ENCODE peak calls at places on chromosomes 4 and X, in five cellular contexts. M is GM12878, K is K562, S is SK-N-SH, G is HepG2. Q is an unnamed sample.

GRCh38 chrX:38206542-38206941 is 14.1 kb downstream of the SRPX start:
- DNase-seq in M (no peak), K (no peak), S (no peak), G (no peak), Q (no peak)

GRCh38 chrX:150357790-150358189 is 5.3 kb upstream of the MAMLD1 start:
- DNase-seq in M (no peak), K (no peak), S (no peak), G (no peak), Q (no peak)

GRCh38 chr4:16667464-16667863 is 231.0 kb downstream of the LDB2 start:
- DNase-seq in M (no peak), K (no peak), S (no peak), G (no peak), Q (peak)

GRCh38 chr4:159267023-159267939 is 164.4 kb downstream of the RAPGEF2 start:
- DNase-seq in M (no peak), K (no peak), S (peak), G (no peak), Q (peak)

GRCh38 chrX:123072686-123073385 is 111.2 kb upstream of the GRIA3 start:
- DNase-seq in M (no peak), K (no peak), S (no peak), G (peak), Q (no peak)

GRCh38 chr4:162347492-162348213 is 183.9 kb upstream of the FSTL5 start:
- DNase-seq in M (no peak), K (no peak), S (peak), G (no peak), Q (no peak)

GRCh38 chr4:3317656-3318211 is 24.9 kb downstream of the RGS12 start:
- DNase-seq in M (no peak), K (no peak), S (no peak), G (no peak), Q (no peak)

GRCh38 chrX:93538575-93538974 is 134.8 kb downstream of the NAP1L3 start:
- DNase-seq in M (no peak), K (peak), S (peak), G (no peak), Q (no peak)

GRCh38 chr4:108943971-108944370 is 181.1 kb upstream of the ETNPPL start:
- DNase-seq in M (no peak), K (no peak), S (no peak), G (no peak), Q (no peak)

GRCh38 chr4:140719022-140719421 is 37.2 kb downstream of the TBC1D9 start:
- DNase-seq in M (no peak), K (no peak), S (no peak), G (no peak), Q (peak)

GRCh38 chr4:140719693-140720092 is 36.5 kb downstream of the TBC1D9 start:
- DNase-seq in M (no peak), K (no peak), S (no peak), G (no peak), Q (no peak)

GRCh38 chr4:140717313-140717712 is 38.9 kb downstream of the TBC1D9 start:
- DNase-seq in M (no peak), K (no peak), S (no peak), G (no peak), Q (no peak)

GRCh38 chr4:140720387-140721087 is 35.6 kb downstream of the TBC1D9 start:
- DNase-seq in M (no peak), K (no peak), S (no peak), G (peak), Q (no peak)

GRCh38 chr4:140718240-140718639 is 37.9 kb downstream of the TBC1D9 start:
- DNase-seq in M (no peak), K (no peak), S (no peak), G (no peak), Q (peak)
- TF ChIP-seq MXI1 in M (no peak), K (no peak), S (no peak), G (no peak), Q (no peak)

GRCh38 chr4:6271206-6271605 is 1.6 kb downstream of the WFS1 start:
- DNase-seq in M (no peak), K (no peak), S (no peak), G (no peak), Q (no peak)

GRCh38 chr4:6271701-6272465 is 2.2 kb downstream of the WFS1 start:
- DNase-seq in M (no peak), K (no peak), S (no peak), G (no peak), Q (no peak)

GRCh38 chr4:6273661-6273990 is 4.0 kb downstream of the WFS1 start:
- DNase-seq in M (no peak), K (no peak), S (no peak), G (peak), Q (no peak)

GRCh38 chr4:6275351-6275750 is 5.7 kb downstream of the WFS1 start:
- DNase-seq in M (no peak), K (no peak), S (no peak), G (no peak), Q (no peak)

GRCh38 chr4:6272863-6273660 is 3.4 kb downstream of the WFS1 start:
- DNase-seq in M (no peak), K (no peak), S (peak), G (peak), Q (peak)
- TF ChIP-seq MXI1 in M (no peak), K (no peak), S (no peak), G (peak), Q (no peak)

DNA sequence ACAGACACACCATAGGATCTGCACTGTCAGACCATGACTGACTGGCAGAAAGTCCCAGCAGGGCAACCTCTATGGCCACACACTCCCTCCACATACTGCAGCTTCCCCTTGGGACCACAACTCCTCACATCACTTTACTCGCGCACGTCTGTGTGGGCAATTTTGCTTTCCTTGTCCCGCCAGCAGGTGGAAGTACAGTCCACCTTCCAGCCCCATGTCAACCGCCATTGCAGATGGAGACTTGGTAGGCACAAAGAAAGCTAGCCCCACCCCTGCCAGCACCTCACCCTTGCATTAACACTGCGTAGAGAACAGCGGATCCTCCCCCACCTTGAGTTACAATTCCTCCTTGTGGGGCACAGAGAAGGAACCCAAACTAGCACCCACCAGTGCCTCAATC is 74.4 kb upstream of the NAP1L2 start:
- DNase-seq in M (no peak), K (no peak), S (peak), G (no peak), Q (no peak)
- TF ChIP-seq MXI1 in M (no peak), K (no peak), S (no peak), G (no peak), Q (no peak)

GRCh38 chrX:258291-259040 is 22.7 kb upstream of the PLCXD1 start:
- DNase-seq in M (no peak), K (no peak), S (no peak), G (no peak), Q (no peak)

GRCh38 chrX:257681-258289 is 23.4 kb upstream of the PLCXD1 start:
- DNase-seq in M (no peak), K (no peak), S (no peak), G (peak), Q (no peak)

GRCh38 chrX:261167-261857 is 19.9 kb upstream of the PLCXD1 start:
- DNase-seq in M (no peak), K (peak), S (no peak), G (no peak), Q (peak)

GRCh38 chrX:261858-262390 is 19.3 kb upstream of the PLCXD1 start:
- DNase-seq in M (no peak), K (peak), S (no peak), G (no peak), Q (no peak)

DNA sequence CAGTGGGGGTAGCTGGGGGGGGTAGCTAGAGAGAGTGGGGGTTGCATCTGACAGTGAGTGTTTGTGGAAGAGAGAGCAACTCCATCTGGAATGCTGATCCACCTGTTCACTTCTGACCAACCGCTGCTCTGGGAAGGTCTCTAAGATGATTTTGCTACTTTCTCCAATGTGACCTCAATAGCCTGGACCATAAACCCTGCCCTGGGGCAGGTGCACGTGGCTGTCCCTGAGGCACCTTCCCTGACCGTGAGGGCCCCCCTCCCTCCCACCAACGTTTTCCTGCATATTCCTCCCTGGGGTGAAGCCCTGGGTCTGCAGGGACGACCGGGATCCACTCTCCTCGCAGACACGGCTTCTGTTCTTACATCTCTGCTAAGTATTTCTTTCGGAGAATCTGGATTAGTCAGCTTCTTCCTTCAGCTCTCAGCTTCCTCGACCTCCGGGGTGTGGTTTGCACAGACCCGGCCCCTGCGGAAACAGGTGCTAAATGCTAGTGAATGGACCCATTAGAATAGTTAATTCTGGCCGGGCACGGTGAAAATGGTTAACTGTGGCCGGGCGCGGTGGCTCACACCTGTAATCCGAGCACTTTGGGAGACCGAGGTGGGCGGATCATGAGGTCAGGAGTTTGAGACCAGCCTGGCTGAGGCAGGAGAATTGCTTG is 21.4 kb upstream of the PLCXD1 start:
- DNase-seq in M (no peak), K (peak), S (no peak), G (no peak), Q (no peak)
- TF ChIP-seq MXI1 in M (no peak), K (no peak), S (no peak), G (no peak), Q (no peak)

GRCh38 chr4:174999407-174999806 is 81.2 kb downstream of the ADAM29 start:
- DNase-seq in M (no peak), K (no peak), S (no peak), G (no peak), Q (no peak)
- TF ChIP-seq MXI1 in M (no peak), K (no peak), S (no peak), G (no peak), Q (no peak)

DNA sequence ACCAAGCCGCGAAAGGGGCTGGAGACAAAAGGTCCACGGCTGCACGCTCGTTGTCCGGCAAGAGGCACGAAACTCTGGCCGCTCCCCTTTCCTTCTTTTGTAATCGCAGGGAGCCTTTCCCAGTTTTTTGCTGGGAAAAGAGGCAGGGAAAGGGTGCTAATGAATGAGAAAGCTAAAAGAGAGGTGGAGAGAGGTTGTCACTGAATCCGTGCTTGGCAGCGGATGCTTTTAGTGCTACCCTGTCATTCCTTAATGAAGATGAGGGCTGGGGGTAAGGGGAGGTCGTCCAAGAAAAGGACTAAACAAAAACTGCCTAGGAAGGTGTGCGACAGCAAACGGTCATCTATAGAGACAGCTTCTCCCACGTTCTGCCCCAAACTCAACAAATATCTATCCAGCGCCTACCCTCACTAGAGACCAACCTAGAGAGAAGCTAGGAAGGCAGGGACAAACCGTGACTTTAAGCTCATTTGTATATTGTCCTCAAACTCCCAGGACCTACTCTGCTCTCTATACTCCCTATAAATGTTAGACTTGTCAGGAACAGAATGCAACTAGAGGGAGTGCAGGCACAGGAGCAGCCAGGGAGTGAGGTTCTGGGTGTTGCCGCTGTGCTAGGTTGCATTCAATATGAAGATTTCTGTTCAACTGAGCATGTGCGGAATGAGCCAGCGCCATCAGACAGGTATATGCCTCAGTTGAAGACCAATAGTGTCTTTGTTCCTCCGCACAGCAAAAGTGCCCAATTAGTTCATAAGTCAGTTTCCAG is 755 bp upstream of the CASK start:
- DNase-seq in M (no peak), K (peak), S (peak), G (no peak), Q (peak)
- TF ChIP-seq MXI1 in M (no peak), K (no peak), S (no peak), G (no peak), Q (no peak)

GRCh38 chrX:125295337-125295736 is 24.3 kb upstream of the TEX13C start:
- DNase-seq in M (no peak), K (no peak), S (no peak), G (no peak), Q (peak)

GRCh38 chrX:125291124-125291523 is 28.5 kb upstream of the TEX13C start:
- DNase-seq in M (no peak), K (no peak), S (no peak), G (no peak), Q (no peak)

GRCh38 chrX:125298871-125299270 is 20.8 kb upstream of the TEX13C start:
- DNase-seq in M (no peak), K (no peak), S (no peak), G (no peak), Q (no peak)

GRCh38 chrX:125289920-125290319 is 29.8 kb upstream of the TEX13C start:
- DNase-seq in M (no peak), K (no peak), S (no peak), G (no peak), Q (peak)

DNA sequence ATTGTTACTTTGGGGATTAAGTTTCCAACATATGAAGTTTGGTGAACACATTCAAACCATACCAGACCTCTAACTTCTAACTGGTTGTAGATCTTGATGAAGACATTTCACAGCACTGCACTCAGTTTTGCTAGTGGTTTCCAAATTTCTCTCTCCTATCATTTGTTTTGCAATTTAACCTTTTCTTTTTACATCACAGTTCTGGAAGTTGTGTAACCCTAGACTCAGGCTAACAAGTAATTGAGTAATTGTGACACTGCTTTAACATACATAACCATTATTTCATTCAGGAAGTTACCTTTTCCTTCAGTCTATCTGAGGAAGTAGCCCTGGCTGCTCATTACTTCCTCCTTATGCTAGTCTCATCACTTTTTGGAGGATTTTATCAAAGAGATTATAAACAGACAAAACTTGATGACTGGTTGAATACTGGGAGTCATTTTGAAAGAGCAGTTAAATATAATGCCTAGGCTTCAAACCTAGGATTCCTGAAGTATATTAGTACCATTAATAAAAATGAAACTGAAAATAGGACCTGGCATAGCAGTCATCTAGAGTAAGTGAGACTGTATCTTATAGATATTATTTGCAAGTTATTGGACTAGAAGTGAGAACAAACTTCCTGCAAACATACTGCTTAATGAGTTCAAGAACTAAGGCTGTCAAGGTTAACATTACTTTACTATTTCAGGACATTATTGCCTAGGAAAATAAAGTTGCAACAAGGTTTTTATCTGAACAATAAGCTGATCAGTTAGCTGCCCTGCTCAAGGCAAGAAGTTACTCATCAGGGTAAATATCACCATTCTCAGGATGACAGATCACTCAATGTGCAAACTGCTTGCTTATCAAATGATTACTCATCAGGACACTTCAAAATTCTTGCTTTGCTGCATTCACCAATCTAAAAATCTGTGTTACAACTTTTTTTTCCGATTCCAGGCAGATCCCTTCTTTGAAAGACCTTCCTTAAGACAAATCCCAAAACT is 25.6 kb upstream of the TEX13C start:
- DNase-seq in M (no peak), K (no peak), S (no peak), G (no peak), Q (no peak)
- TF ChIP-seq MXI1 in M (no peak), K (no peak), S (no peak), G (no peak), Q (no peak)